ENCODE peak calls at places on chromosome 9, in ten cellular contexts. F, Y, H, W, L, R, J, Q, Z and N are unnamed samples.

GRCh38 chr9:135973276-135974219 is 12.4 kb upstream of the UBAC1 start:
- DNase-seq in Z (no peak), J (no peak), F (no peak), Q (peak; percentile 85), W (no peak), L (no peak), Y (no peak), R (no peak), H (no peak), N (no peak)

GRCh38 chr9:95044731-95045508 is 272.6 kb downstream of the FANCC start:
- DNase-seq in L (peak; percentile 97), Q (peak; percentile 96), Z (peak; percentile 77), R (peak; percentile 86), H (no peak), Y (no peak), W (no peak), J (peak; percentile 86), F (no peak), N (no peak)

GRCh38 chr9:117718701-117719100 is 14.5 kb downstream of the TLR4 start:
- DNase-seq in Z (no peak), R (no peak), W (no peak), H (no peak), Q (no peak), J (no peak), F (no peak), Y (no peak), L (no peak), N (no peak)

GRCh38 chr9:36781532-36781931 is 208.8 kb downstream of the MELK start:
- DNase-seq in Y (peak; percentile 9), L (no peak), R (no peak), W (peak; percentile 51), Q (no peak), F (no peak), J (peak; percentile 39), H (peak; percentile 4), Z (peak; percentile 28), N (no peak)

GRCh38 chr9:131096490-131097258 is at the start of gene AIF1L:
- DNase-seq in L (peak; percentile 96), F (no peak), Z (peak; percentile 46), H (no peak), J (peak; percentile 61), Q (peak; percentile 97), R (peak; percentile 40), Y (no peak), W (no peak), N (no peak)

GRCh38 chr9:94906181-94906580 is 179.7 kb downstream of the AOPEP start:
- DNase-seq in J (no peak), Z (no peak), R (no peak), H (no peak), F (no peak), L (no peak), Q (no peak), W (no peak), Y (no peak), N (no peak)

GRCh38 chr9:109248133-109248581 is 72.7 kb downstream of the EPB41L4B start:
- DNase-seq in R (peak; percentile 86), H (no peak), Z (no peak), F (no peak), L (no peak), Q (no peak), W (peak; percentile 27), Y (no peak), J (no peak), N (no peak)

GRCh38 chr9:85248514-85249312 is 493.0 kb downstream of the AGTPBP1 start:
- DNase-seq in F (no peak), W (peak; percentile 24), Q (peak; percentile 72), H (peak; percentile 21), J (no peak), R (no peak), L (no peak), Y (peak; percentile 47), Z (no peak), N (no peak)

GRCh38 chr9:71604197-71605063 is 163.9 kb downstream of the CEMIP2 start:
- DNase-seq in L (peak; percentile 91), R (peak; percentile 64), Z (peak; percentile 73), Q (peak; percentile 92), H (peak; percentile 37), W (peak; percentile 91), Y (peak; percentile 5), F (no peak), J (peak; percentile 80), N (peak; percentile 39)

GRCh38 chr9:108444400-108445358 is 411.1 kb downstream of the ACTL7B start:
- DNase-seq in W (peak; percentile 91), F (no peak), Y (peak; percentile 43), Q (no peak), R (no peak), J (peak; percentile 36), H (peak; percentile 95), L (no peak), Z (no peak), N (peak; percentile 95)

GRCh38 chr9:86359480-86359879 is 5.3 kb upstream of the TUT7 start:
- DNase-seq in J (no peak), H (no peak), Y (no peak), F (no peak), R (no peak), W (no peak), Q (no peak), L (no peak), Z (no peak), N (no peak)

GRCh38 chr9:99485461-99485860 is 263.4 kb downstream of the SEC61B start:
- DNase-seq in W (peak; percentile 88), Y (no peak), R (no peak), Q (no peak), H (no peak), J (no peak), Z (no peak), F (no peak), L (no peak), N (no peak)

DNA sequence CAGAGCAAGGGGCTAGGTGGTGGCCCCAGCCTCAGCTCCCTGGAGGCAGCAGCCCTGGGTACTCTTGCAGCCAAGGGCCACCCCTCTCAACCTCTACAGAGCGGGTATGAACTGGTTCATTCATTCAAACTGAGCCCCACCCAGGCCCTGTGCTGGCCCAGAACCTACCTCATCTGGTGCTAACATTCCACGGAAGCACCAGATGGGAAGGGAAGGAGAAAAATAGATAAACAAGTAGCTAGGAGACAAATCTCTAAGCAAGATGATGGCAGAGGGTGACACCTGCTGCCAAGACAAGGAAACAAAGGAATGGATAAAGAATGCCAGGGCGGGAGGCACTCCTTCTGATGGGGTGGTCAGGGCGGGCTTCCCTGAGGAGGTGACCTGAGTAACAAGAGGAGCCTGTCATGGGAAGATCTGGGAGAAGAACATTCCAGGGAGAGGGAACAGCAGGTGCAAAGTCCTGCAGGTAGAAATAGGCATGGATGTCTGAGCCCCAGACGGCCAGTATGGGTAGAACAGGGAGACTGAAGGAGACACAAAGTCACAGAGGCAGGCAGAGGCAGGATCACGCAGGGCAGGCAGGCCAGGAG is 6.1 kb downstream of the ST6GALNAC4 start:
- DNase-seq in J (no peak), Y (no peak), Z (no peak), L (peak; percentile 36), F (no peak), H (peak; percentile 54), W (peak; percentile 58), Q (no peak), R (no peak), N (no peak)
- TF ChIP-seq CTCF in J (no peak), Y (peak; percentile 33), Z (no peak), L (peak; percentile 17), F (peak; percentile 69), H (peak; percentile 32), W (peak; percentile 28), Q (peak; percentile 40), R (no peak), N (peak; percentile 8)

DNA sequence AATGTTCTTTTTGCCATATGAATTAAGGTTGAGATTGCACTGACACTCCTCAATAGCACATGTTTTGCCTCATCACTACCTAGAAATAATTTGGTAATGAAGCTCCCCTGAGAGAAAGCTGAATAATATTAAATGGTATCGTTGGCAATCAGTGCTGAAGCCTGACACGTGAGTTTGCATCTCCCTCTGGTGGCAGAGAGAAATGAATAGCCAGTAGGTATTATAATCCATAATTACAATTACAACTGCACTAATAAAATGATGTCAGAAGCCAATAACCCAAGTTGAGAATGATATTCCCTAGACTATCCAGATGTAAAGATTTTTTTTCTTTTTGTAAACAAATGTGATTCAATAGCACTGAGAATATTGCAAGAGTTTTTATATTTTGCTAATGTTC is 700.3 kb downstream of the PTPRD start:
- DNase-seq in F (no peak), Y (no peak), H (no peak), R (no peak), W (peak; percentile 1), Z (no peak), J (no peak), Q (no peak), L (peak; percentile 33), N (no peak)
- TF ChIP-seq CTCF in F (peak; percentile 77), Y (peak; percentile 43), H (no peak), R (no peak), W (peak; percentile 44), Z (no peak), J (peak; percentile 12), Q (peak; percentile 67), L (peak; percentile 68), N (peak; percentile 6)

DNA sequence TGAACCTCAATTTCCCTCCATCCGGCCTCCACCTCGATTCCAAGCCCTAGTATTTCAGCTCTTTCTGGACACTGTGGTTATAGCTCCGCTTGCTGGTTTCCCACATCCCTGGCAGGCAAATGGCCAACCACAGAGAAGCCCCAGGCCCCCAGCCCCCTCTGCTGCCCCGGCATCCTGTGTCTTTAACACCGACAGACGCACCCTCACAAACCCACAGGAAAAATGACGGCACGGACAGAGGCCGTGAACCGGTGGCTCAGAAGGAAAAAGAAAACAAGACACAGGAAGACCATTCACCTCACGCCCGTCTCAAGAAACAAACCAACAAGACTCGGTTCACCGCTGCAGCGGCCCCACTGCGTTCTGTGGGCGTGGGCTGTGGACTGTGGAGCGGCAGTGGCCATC is 1.5 kb upstream of the CLIC3 start:
- DNase-seq in Y (no peak), L (no peak), J (no peak), Z (no peak), W (peak; percentile 77), H (no peak), Q (no peak), F (no peak), R (no peak), N (no peak)
- TF ChIP-seq CTCF in Y (peak; percentile 17), L (no peak), J (no peak), Z (no peak), W (peak; percentile 72), H (no peak), Q (no peak), F (peak; percentile 68), R (no peak), N (no peak)

GRCh38 chr9:121499427-121500164 is at the start of gene GGTA1:
- DNase-seq in F (peak; percentile 77), Q (peak; percentile 81), Y (no peak), Z (peak; percentile 58), J (peak; percentile 14), L (peak; percentile 67), W (peak; percentile 52), H (peak; percentile 47), R (peak; percentile 20), N (no peak)

GRCh38 chr9:121498487-121499176 is 1.0 kb downstream of the GGTA1 start:
- DNase-seq in L (peak; percentile 51), J (peak; percentile 14), W (peak; percentile 54), R (no peak), Q (peak; percentile 67), Y (no peak), Z (peak; percentile 28), F (no peak), H (peak; percentile 47), N (no peak)

GRCh38 chr9:121499177-121499426 is 542 bp downstream of the GGTA1 start:
- DNase-seq in Y (no peak), H (no peak), W (no peak), L (no peak), R (no peak), Q (no peak), J (peak; percentile 2), F (no peak), Z (no peak), N (no peak)

GRCh38 chr9:121500165-121500478 is 478 bp upstream of the GGTA1 start:
- DNase-seq in W (no peak), Q (no peak), L (peak; percentile 73), R (no peak), H (no peak), J (no peak), Z (no peak), Y (no peak), F (no peak), N (no peak)

GRCh38 chr9:121498150-121498486 is 1.5 kb downstream of the GGTA1 start:
- DNase-seq in L (peak; percentile 93), R (peak; percentile 58), J (peak; percentile 67), Y (peak; percentile 56), W (peak; percentile 87), H (peak; percentile 45), Z (peak; percentile 56), Q (peak; percentile 88), F (no peak), N (peak; percentile 68)
- TF ChIP-seq CTCF in L (peak; percentile 83), R (peak; percentile 58), J (peak; percentile 16), Y (peak; percentile 71), W (peak; percentile 77), H (peak; percentile 66), Z (peak; percentile 44), Q (peak; percentile 78), F (peak; percentile 84), N (peak; percentile 72)